ENCODE peak calls at places on chromosomes 16 and 17, in ten cellular contexts. F, I, K, R, Q, X, O, J, L and G are unnamed samples.

GRCh38 chr17:7095642-7096041 is 15.6 kb upstream of the CLEC10A start:
- DNase-seq in F (no peak), I (no peak), K (no peak), R (no peak), Q (no peak), X (no peak), O (peak), J (no peak), L (no peak), G (no peak)

GRCh38 chr16:81715358-81716196 is 63.5 kb upstream of the PLCG2 start:
- DNase-seq in F (no peak), I (no peak), K (no peak), R (no peak), Q (no peak), X (no peak), O (peak), J (no peak), L (no peak), G (no peak)

GRCh38 chr16:7405166-7405565 is 72.5 kb downstream of the RBFOX1 start:
- DNase-seq in F (no peak), I (no peak), K (peak), R (peak), Q (peak), X (no peak), O (no peak), J (no peak), L (no peak), G (peak)

GRCh38 chr16:75108792-75109731 is 7.5 kb downstream of the LDHD start:
- DNase-seq in F (peak), I (peak), K (peak), R (peak), Q (no peak), X (peak), O (peak), J (peak), L (no peak), G (no peak)

GRCh38 chr17:13337171-13337570 is 264.6 kb downstream of the HS3ST3A1 start:
- DNase-seq in F (no peak), I (no peak), K (no peak), R (no peak), Q (no peak), X (no peak), O (no peak), J (no peak), L (no peak), G (no peak)

GRCh38 chr16:19840524-19841110 is 44.0 kb downstream of the GPRC5B start:
- DNase-seq in F (no peak), I (no peak), K (no peak), R (peak), Q (no peak), X (no peak), O (no peak), J (no peak), L (no peak), G (peak)

GRCh38 chr16:23432176-23433128 is 20.5 kb downstream of the COG7 start:
- DNase-seq in F (no peak), I (no peak), K (no peak), R (no peak), Q (no peak), X (no peak), O (no peak), J (no peak), L (no peak), G (no peak)

GRCh38 chr17:74227271-74227670 is 13.9 kb downstream of the TTYH2 start:
- DNase-seq in F (no peak), I (no peak), K (no peak), R (no peak), Q (no peak), X (no peak), O (no peak), J (no peak), L (no peak), G (no peak)

GRCh38 chr17:38428150-38428642 is at the start of gene ARHGAP23:
- DNase-seq in F (peak), I (peak), K (peak), R (peak), Q (peak), X (peak), O (peak), J (peak), L (no peak), G (no peak)